ENCODE peak calls at places on chromosomes 11 and 22, in five cellular contexts. F is effector memory CD4-positive, alpha-beta T cell; J is KG1; X is NCI-H460; W is mucosa of gallbladder. M is an unnamed sample.

GRCh38 chr22:46967445-46968358 is 205.3 kb downstream of the TBC1D22A start:
- DNase-seq in X (no peak), W (no peak), F (no peak), J (no peak), M (peak)

GRCh38 chr11:86456075-86456939 is 81.6 kb downstream of the CCDC81 start:
- DNase-seq in F (peak), W (peak), J (peak), X (peak), M (peak)

GRCh38 chr11:68831124-68831523 is 10.6 kb downstream of the CPT1A start:
- DNase-seq in J (no peak), F (no peak), X (no peak), W (no peak), M (no peak)

GRCh38 chr22:43476751-43477150 is 64.9 kb downstream of the MPPED1 start:
- DNase-seq in J (no peak), X (no peak), W (no peak), F (no peak), M (peak)

GRCh38 chr22:36359172-36359973 is 28.4 kb downstream of the MYH9 start:
- DNase-seq in X (no peak), F (no peak), J (no peak), W (no peak), M (no peak)

GRCh38 chr22:19798320-19798665 is 37.7 kb downstream of the TBX1 start:
- DNase-seq in X (no peak), W (no peak), J (no peak), F (no peak), M (no peak)

GRCh38 chr11:45805305-45806071 is 539 bp downstream of the SLC35C1 start:
- DNase-seq in F (no peak), X (no peak), J (peak), W (no peak), M (peak)

GRCh38 chr11:9675691-9676090 is 11.8 kb downstream of the SWAP70 start:
- DNase-seq in F (no peak), X (no peak), J (no peak), W (no peak), M (no peak)

GRCh38 chr11:74262725-74263124 is 48.7 kb downstream of the P4HA3 start:
- DNase-seq in J (no peak), X (no peak), W (no peak), F (no peak), M (no peak)

GRCh38 chr11:100991541-100991940 is 138.1 kb downstream of the PGR start:
- DNase-seq in X (no peak), W (no peak), J (no peak), F (no peak), M (no peak)

GRCh38 chr11:111454561-111455192 is 57.5 kb downstream of the BTG4 start:
- DNase-seq in J (peak), W (no peak), F (no peak), X (peak), M (no peak)

GRCh38 chr22:42646569-42647525 is 2.3 kb downstream of the CYB5R3 start:
- DNase-seq in X (no peak), F (no peak), J (no peak), W (peak), M (no peak)

GRCh38 chr11:35180311-35181233 is 41.6 kb downstream of the CD44 start:
- DNase-seq in X (no peak), J (no peak), F (no peak), W (no peak), M (no peak)

GRCh38 chr22:49247194-49247924 is 580.3 kb downstream of the BRD1 start:
- DNase-seq in W (peak), X (no peak), J (no peak), F (no peak), M (no peak)

GRCh38 chr11:16299884-16300778 is 56.2 kb downstream of the SOX6 start:
- DNase-seq in X (no peak), W (no peak), F (no peak), J (no peak), M (no peak)

M was measured in posterior vena cava.